ENCODE peak calls at places on chromosome 2, in five cellular contexts. A, Z, B, L and C are unnamed samples.

GRCh38 chr2:201665420-201666158 is 22.3 kb upstream of the TMEM237 start:
- DNase-seq in A (no peak), L (no peak), B (no peak), Z (no peak), C (no peak)

GRCh38 chr2:25480561-25480960 is 138.8 kb upstream of the DNMT3A start:
- DNase-seq in B (no peak), Z (no peak), L (no peak), A (no peak), C (no peak)

GRCh38 chr2:240295256-240296103 is 140.0 kb upstream of the GPC1 start:
- DNase-seq in Z (no peak), L (no peak), B (no peak), A (no peak), C (no peak)

GRCh38 chr2:71778514-71779305 is 325.3 kb downstream of the DYSF start:
- DNase-seq in A (no peak), B (peak), Z (no peak), L (no peak), C (no peak)

GRCh38 chr2:69801745-69802144 is 27.7 kb upstream of the GMCL1 start:
- DNase-seq in B (no peak), A (no peak), L (no peak), Z (no peak), C (no peak)

GRCh38 chr2:157125685-157126084 is 131.8 kb upstream of the GALNT5 start:
- DNase-seq in B (no peak), A (no peak), Z (no peak), L (no peak), C (no peak)

GRCh38 chr2:70190413-70191243 is at the start of gene C2orf42:
- DNase-seq in A (peak), L (peak), Z (peak), B (peak), C (peak)

GRCh38 chr2:187547353-187547979 is 6.8 kb downstream of the TFPI start:
- DNase-seq in B (peak), L (no peak), A (no peak), Z (no peak), C (peak)

GRCh38 chr2:227415538-227416424 is 28.0 kb upstream of the SCYGR1 start:
- DNase-seq in L (no peak), Z (no peak), B (peak), A (no peak), C (no peak)

GRCh38 chr2:188333751-188334524 is 42.3 kb downstream of the GULP1 start:
- DNase-seq in L (no peak), B (no peak), Z (no peak), A (no peak), C (no peak)

GRCh38 chr2:67037655-67038054 is 359.5 kb upstream of the ETAA1 start:
- DNase-seq in A (no peak), B (no peak), L (no peak), Z (no peak), C (no peak)

GRCh38 chr2:191212119-191212518 is 33.1 kb upstream of the MYO1B start:
- DNase-seq in A (no peak), B (no peak), Z (no peak), L (no peak), C (no peak)

GRCh38 chr2:150127271-150127990 is 360.0 kb downstream of the RND3 start:
- DNase-seq in A (no peak), Z (no peak), L (peak), B (no peak), C (no peak)

GRCh38 chr2:108268001-108268400 is 20.7 kb upstream of the SULT1C2 start:
- DNase-seq in L (no peak), B (peak), Z (no peak), A (no peak), C (no peak)

GRCh38 chr2:71643674-71644357 is 190.5 kb downstream of the DYSF start:
- DNase-seq in Z (no peak), L (no peak), B (no peak), A (no peak), C (no peak)

GRCh38 chr2:40103590-40103989 is 324.5 kb upstream of the THUMPD2 start:
- DNase-seq in A (no peak), L (no peak), B (no peak), Z (no peak), C (no peak)

GRCh38 chr2:69154031-69154430 is 141.1 kb downstream of the ANTXR1 start:
- DNase-seq in B (no peak), L (no peak), A (no peak), Z (no peak), C (no peak)

GRCh38 chr2:17800693-17801458 is 15.4 kb upstream of the MSGN1 start:
- DNase-seq in B (no peak), A (no peak), Z (no peak), L (no peak), C (no peak)

GRCh38 chr2:2044658-2045057 is 286.4 kb downstream of the MYT1L start:
- DNase-seq in B (no peak), Z (no peak), A (no peak), L (no peak), C (no peak)

GRCh38 chr2:205474746-205475145 is 207.6 kb upstream of the NRP2 start:
- DNase-seq in B (no peak), Z (no peak), L (no peak), A (no peak), C (no peak)

GRCh38 chr2:214853906-214854305 is 44.4 kb upstream of the BARD1 start:
- DNase-seq in Z (peak), A (no peak), L (no peak), B (peak), C (no peak)

DNA sequence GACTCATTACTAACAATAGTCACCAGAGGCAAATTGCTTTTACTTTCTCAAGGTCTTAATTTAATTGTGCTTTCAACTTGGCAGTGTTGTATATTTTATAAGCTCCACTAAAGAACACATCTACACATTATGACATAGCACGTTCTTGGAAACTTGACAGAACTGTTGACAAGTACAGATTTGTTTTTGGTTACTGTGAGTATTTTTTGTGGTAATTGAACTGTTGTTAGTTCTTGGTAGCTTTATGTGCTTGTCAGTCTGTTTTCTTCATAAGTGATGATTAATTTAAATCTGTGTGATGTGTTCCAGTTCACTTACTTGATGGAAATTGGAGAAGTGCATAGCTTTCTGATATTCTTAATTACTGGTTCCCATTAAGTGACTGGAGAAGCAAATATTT is 63.9 kb downstream of the COMMD1 start:
- DNase-seq in L (no peak), Z (no peak), A (no peak), B (no peak), C (no peak)
- TF ChIP-seq USF2 in L (no peak), Z (no peak), A (no peak), B (no peak), C (no peak)

GRCh38 chr2:140654565-140654964 is 1476.3 kb downstream of the LRP1B start:
- DNase-seq in L (no peak), B (no peak), Z (no peak), A (no peak), C (no peak)
- TF ChIP-seq HDAC2 in L (no peak), B (no peak), Z (no peak), A (no peak), C (no peak)

GRCh38 chr2:42844901-42845685 is 52.7 kb upstream of the HAAO start:
- DNase-seq in L (no peak), Z (no peak), B (no peak), A (no peak), C (no peak)

GRCh38 chr2:42844366-42844765 is 52.0 kb upstream of the HAAO start:
- DNase-seq in A (no peak), B (no peak), L (no peak), Z (no peak), C (no peak)

GRCh38 chr2:42846932-42847595 is 54.7 kb upstream of the HAAO start:
- DNase-seq in B (no peak), A (no peak), L (no peak), Z (no peak), C (no peak)

GRCh38 chr2:42847596-42848151 is 55.3 kb upstream of the HAAO start:
- DNase-seq in Z (no peak), B (no peak), L (no peak), A (no peak), C (no peak)

DNA sequence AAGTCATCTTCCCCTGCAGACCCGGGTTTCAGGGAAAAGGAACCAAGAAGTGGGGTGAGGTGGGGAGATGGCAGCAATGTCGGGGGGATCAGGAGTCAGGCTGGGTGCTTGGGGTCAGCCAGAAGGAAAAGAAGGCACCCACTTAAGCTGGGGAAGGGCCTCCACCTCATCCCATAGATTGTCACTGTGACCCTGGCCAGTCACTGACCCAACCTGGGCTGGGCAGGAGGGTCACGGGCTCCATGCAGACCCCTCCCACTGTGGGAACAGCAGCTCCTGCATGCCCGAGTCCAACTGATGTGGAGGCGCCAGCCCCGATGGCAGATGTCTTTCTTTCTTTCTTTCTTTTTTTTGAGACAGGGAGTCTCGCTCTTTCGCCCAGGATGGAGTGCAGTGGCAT is 53.6 kb upstream of the HAAO start:
- DNase-seq in L (no peak), Z (no peak), B (no peak), A (no peak), C (no peak)
- H3K27ac ChIP-seq in L (no peak), Z (no peak), B (no peak), A (no peak), C (no peak)

GRCh38 chr2:83784920-83785319 is 674.2 kb downstream of the SUCLG1 start:
- DNase-seq in L (no peak), Z (no peak), B (no peak), A (no peak), C (peak)
- TF ChIP-seq USF2 in L (no peak), Z (no peak), B (no peak), A (no peak), C (no peak)

GRCh38 chr2:43315482-43315881 is 89.1 kb upstream of the ZFP36L2 start:
- DNase-seq in Z (no peak), L (no peak), A (no peak), B (no peak), C (no peak)
- TF ChIP-seq HDAC2 in Z (no peak), L (no peak), A (no peak), B (no peak), C (no peak)

GRCh38 chr2:43538034-43538670 is 57.7 kb downstream of the THADA start:
- DNase-seq in B (no peak), A (no peak), L (no peak), Z (no peak), C (no peak)
- H3K27ac ChIP-seq in B (peak), A (no peak), L (no peak), Z (no peak), C (peak)